ENCODE peak calls at places on chromosomes 1 and 21, in six cellular contexts. P, K, X, S, G and M are unnamed samples.

GRCh38 chr1:230517786-230518185 is 91.7 kb upstream of the PGBD5 start:
- DNase-seq in G (no peak), X (no peak), P (no peak), K (no peak), S (no peak), M (no peak)

GRCh38 chr21:17513214-17514123 is 626 bp downstream of the CXADR start:
- DNase-seq in X (peak), S (no peak), G (peak), K (peak), P (peak), M (no peak)

GRCh38 chr21:23874271-23874670 is 1733.0 kb downstream of the MRPL39 start:
- DNase-seq in X (no peak), S (no peak), K (no peak), G (no peak), P (no peak), M (no peak)

GRCh38 chr1:244280859-244281258 is 170.8 kb downstream of the ADSS2 start:
- DNase-seq in P (peak), G (no peak), X (peak), S (no peak), K (no peak), M (no peak)

GRCh38 chr1:195866383-195867222 is 741.6 kb downstream of the KCNT2 start:
- DNase-seq in X (no peak), G (no peak), S (no peak), P (no peak), K (peak), M (no peak)

GRCh38 chr1:39735731-39736130 is 3.0 kb upstream of the PPIE start:
- DNase-seq in K (no peak), S (no peak), P (no peak), G (no peak), X (no peak), M (no peak)

GRCh38 chr1:98304888-98305287 is 356.6 kb upstream of the SNX7 start:
- DNase-seq in X (no peak), G (no peak), S (no peak), K (no peak), P (no peak), M (no peak)

GRCh38 chr1:20008391-20008841 is 29.0 kb upstream of the PLA2G2A start:
- DNase-seq in P (peak), K (peak), X (no peak), G (no peak), S (no peak), M (no peak)

GRCh38 chr1:20643080-20643479 is 9.8 kb downstream of the PINK1 start:
- DNase-seq in P (no peak), G (no peak), K (no peak), S (no peak), X (no peak), M (no peak)

GRCh38 chr1:111615874-111616715 is 3.5 kb upstream of the RAP1A start:
- DNase-seq in S (peak), G (no peak), K (no peak), P (no peak), X (no peak), M (peak)
- TF ChIP-seq MYC in S (no peak), G (no peak), K (no peak), P (no peak), X (no peak), M (no peak)

GRCh38 chr1:164772635-164773034 is 213.7 kb downstream of the PBX1 start:
- DNase-seq in P (peak), K (peak), S (no peak), X (no peak), G (no peak), M (peak)
- TF ChIP-seq MYC in P (no peak), K (no peak), S (no peak), X (no peak), G (no peak), M (no peak)

GRCh38 chr1:37342736-37343135 is 131.6 kb upstream of the ZC3H12A start:
- DNase-seq in X (no peak), K (peak), P (no peak), S (no peak), G (no peak), M (no peak)
- TF ChIP-seq MYC in X (no peak), K (no peak), P (no peak), S (no peak), G (no peak), M (no peak)

GRCh38 chr1:178537445-178538090 is 24.7 kb downstream of the TEX35 start:
- DNase-seq in P (peak), S (no peak), X (no peak), G (peak), K (no peak), M (no peak)
- TF ChIP-seq MYC in P (no peak), S (no peak), X (no peak), G (no peak), K (no peak), M (no peak)

DNA sequence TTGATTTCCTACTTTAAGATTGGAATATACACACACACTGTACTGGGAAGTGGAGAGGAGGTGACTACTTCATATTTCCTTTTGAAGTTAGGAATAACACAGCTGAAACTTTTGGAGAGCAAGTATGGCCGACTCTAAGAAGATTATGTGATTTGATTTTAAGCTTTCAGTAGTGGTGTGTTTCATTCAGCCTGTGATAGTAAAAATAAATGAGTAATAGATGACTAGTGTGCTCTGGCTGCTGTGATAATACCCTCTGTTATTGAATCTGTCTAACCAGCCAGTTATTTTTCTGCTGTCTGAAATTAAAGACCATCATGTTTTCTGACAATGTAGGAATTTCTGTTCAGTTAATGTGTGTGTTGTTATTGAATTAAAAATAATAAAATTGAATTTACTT is 48.3 kb downstream of the CTTNBP2NL start:
- DNase-seq in P (no peak), K (no peak), S (no peak), G (no peak), X (peak), M (no peak)
- TF ChIP-seq MYC in P (no peak), K (no peak), S (no peak), G (no peak), X (no peak), M (no peak)

GRCh38 chr1:183327429-183328290 is 90.5 kb downstream of the NMNAT2 start:
- DNase-seq in S (no peak), K (no peak), X (no peak), P (no peak), G (no peak), M (no peak)
- TF ChIP-seq MYC in S (no peak), K (no peak), X (no peak), P (no peak), G (no peak), M (no peak)